ENCODE peak calls at places on chromosomes 3 and 15, in seven cellular contexts. R is mesenchymal stem cell; U is stimulated activated CD4-positive, alpha-beta T cell treated with anti-CD3 and anti-CD28 coated beads, TNF-alpha, amount 100 ng/mL, for 1 hour; W is lung microvascular endothelial cell; Y is sciatic nerve; E is CD8-positive, alpha-beta memory T cell; D is activated CD8-positive, alpha-beta memory T cell treated with anti-CD3 and anti-CD28 coated beads for 24 hours. Z is an unnamed sample.

GRCh38 chr15:56732881-56733130 is 503 bp downstream of the ZNF280D start:
- DNase-seq in U (no peak), W (no peak), E (no peak), Y (no peak), R (no peak), D (no peak), Z (no peak)

GRCh38 chr3:111333642-111334041 is 208.4 kb upstream of the CD96 start:
- DNase-seq in U (no peak), E (no peak), R (no peak), D (no peak), Y (no peak), W (no peak), Z (no peak)

GRCh38 chr3:113070226-113071220 is 79.7 kb downstream of the GTPBP8 start:
- DNase-seq in D (no peak), U (no peak), R (peak; percentile 56), E (no peak), W (no peak), Y (no peak), Z (no peak)

GRCh38 chr3:53122933-53123305 is 7.3 kb downstream of the RFT1 start:
- DNase-seq in W (no peak), D (no peak), U (no peak), Y (no peak), E (no peak), R (no peak), Z (no peak)

GRCh38 chr3:195095035-195095703 is 175.8 kb downstream of the XXYLT1 start:
- DNase-seq in U (no peak), E (no peak), W (no peak), Y (no peak), R (no peak), D (no peak), Z (no peak)

GRCh38 chr15:57594479-57594878 is 2.8 kb downstream of the MYZAP start:
- DNase-seq in R (no peak), Y (no peak), E (no peak), U (no peak), W (no peak), D (no peak), Z (no peak)

GRCh38 chr15:56786966-56787365 is 53.7 kb upstream of the ZNF280D start:
- DNase-seq in Y (no peak), E (no peak), D (no peak), W (no peak), R (no peak), U (no peak), Z (no peak)

GRCh38 chr15:65839985-65840384 is 29.3 kb upstream of the RAB11A start:
- DNase-seq in U (no peak), Y (no peak), R (no peak), D (no peak), E (no peak), W (no peak), Z (no peak)

GRCh38 chr3:30691249-30691880 is 85.0 kb downstream of the TGFBR2 start:
- DNase-seq in R (no peak), U (no peak), D (no peak), E (no peak), W (peak; percentile 53), Y (no peak), Z (no peak)

GRCh38 chr15:59699810-59700431 is 10.8 kb upstream of the BNIP2 start:
- DNase-seq in U (no peak), D (no peak), Y (no peak), E (no peak), W (peak; percentile 56), R (no peak), Z (no peak)

GRCh38 chr15:68031406-68031805 is 22.7 kb upstream of the PIAS1 start:
- DNase-seq in R (no peak), U (no peak), W (peak; percentile 31), E (no peak), Y (no peak), D (no peak), Z (no peak)

GRCh38 chr3:139329364-139329850 is 14.4 kb upstream of the MRPS22 start:
- DNase-seq in E (peak; percentile 86), R (peak; percentile 75), D (peak; percentile 97), U (peak; percentile 45), Y (peak; percentile 92), W (peak; percentile 81), Z (peak; percentile 87)

GRCh38 chr3:186783070-186783730 is at the start of gene EIF4A2:
- DNase-seq in U (peak; percentile 81), D (peak; percentile 97), Y (peak; percentile 93), R (peak; percentile 93), E (peak; percentile 85), W (peak; percentile 93), Z (peak; percentile 93)

GRCh38 chr3:190229632-190230424 is 92.4 kb downstream of the CLDN1 start:
- DNase-seq in E (no peak), D (no peak), U (no peak), W (peak; percentile 73), R (peak; percentile 63), Y (no peak), Z (no peak)

GRCh38 chr15:57393081-57393480 is 16.8 kb downstream of the CGNL1 start:
- DNase-seq in E (no peak), U (no peak), W (peak; percentile 73), Y (no peak), D (no peak), R (no peak), Z (no peak)

GRCh38 chr15:76983588-76984379 is 11.1 kb upstream of the PSTPIP1 start:
- DNase-seq in U (no peak), R (no peak), E (no peak), W (no peak), D (no peak), Y (no peak), Z (no peak)

GRCh38 chr3:183527980-183528379 is 27.5 kb downstream of the KLHL6 start:
- DNase-seq in E (no peak), Y (no peak), R (no peak), D (no peak), U (no peak), W (no peak), Z (no peak)

GRCh38 chr3:81530180-81530939 is 231.1 kb downstream of the GBE1 start:
- DNase-seq in W (peak; percentile 56), Y (no peak), U (no peak), E (no peak), R (no peak), D (no peak), Z (no peak)

GRCh38 chr3:13512451-13512850 is 32.3 kb downstream of the HDAC11 start:
- DNase-seq in E (no peak), D (no peak), W (no peak), R (no peak), U (no peak), Y (no peak), Z (no peak)

GRCh38 chr3:108406661-108407206 is 103.7 kb downstream of the MYH15 start:
- DNase-seq in U (no peak), R (peak; percentile 63), Y (no peak), E (no peak), W (peak; percentile 65), D (no peak), Z (peak; percentile 81)

GRCh38 chr3:155064920-155065319 is 15.2 kb upstream of the MME start:
- DNase-seq in E (no peak), U (no peak), D (no peak), R (peak; percentile 65), W (no peak), Y (no peak), Z (no peak)

GRCh38 chr3:65597225-65597951 is 441.3 kb downstream of the MAGI1 start:
- DNase-seq in E (no peak), R (no peak), U (no peak), Y (peak; percentile 60), W (no peak), D (no peak), Z (peak; percentile 54)

GRCh38 chr3:122636697-122637096 is 43.9 kb upstream of the PARP14 start:
- DNase-seq in E (no peak), R (no peak), D (no peak), Y (no peak), W (no peak), U (no peak), Z (no peak)

GRCh38 chr15:98807262-98807661 is 158.9 kb downstream of the IGF1R start:
- DNase-seq in U (no peak), W (no peak), Y (no peak), E (no peak), D (no peak), R (peak; percentile 76), Z (no peak)

GRCh38 chr3:180679178-180680096 is at the start of gene CCDC39:
- DNase-seq in Y (peak; percentile 80), R (peak; percentile 60), W (peak; percentile 47), E (peak; percentile 3), U (peak; percentile 2), D (peak; percentile 85), Z (peak; percentile 97)